ENCODE peak calls at places on chromosomes 3 and 15, in seven cellular contexts. One of them, this sample, is unnamed.
A peak's percentile ranks its signal among the peaks of the same experiment; 100 is the strongest.

GRCh38 chr3:171876651-171877272 is 33.6 kb downstream of the TMEM212 start:
- DNase-seq in A549: no peak
- DNase-seq in stomach: no peak
- DNase-seq in H1: no peak
- DNase-seq in K562: no peak
- DNase-seq in sigmoid colon: no peak
- DNase-seq in suprapubic skin: no peak
- DNase-seq in this sample: no peak

GRCh38 chr15:33022629-33023028 is 171.9 kb downstream of the FMN1 start:
- DNase-seq in A549: no peak
- DNase-seq in stomach: peak; percentile 73
- DNase-seq in H1: no peak
- DNase-seq in K562: no peak
- DNase-seq in sigmoid colon: peak; percentile 71
- DNase-seq in suprapubic skin: no peak
- DNase-seq in this sample: no peak

GRCh38 chr15:58856090-58856489 is 77.4 kb downstream of the SLTM start:
- DNase-seq in A549: no peak
- DNase-seq in stomach: no peak
- DNase-seq in H1: no peak
- DNase-seq in K562: no peak
- DNase-seq in sigmoid colon: no peak
- DNase-seq in suprapubic skin: no peak
- DNase-seq in this sample: no peak

GRCh38 chr15:60385620-60386552 is 11.9 kb downstream of the ANXA2 start:
- DNase-seq in A549: no peak
- DNase-seq in stomach: no peak
- DNase-seq in H1: no peak
- DNase-seq in K562: no peak
- DNase-seq in sigmoid colon: no peak
- DNase-seq in suprapubic skin: no peak
- DNase-seq in this sample: no peak

GRCh38 chr3:12782172-12782815 is 14.2 kb upstream of the CAND2 start:
- DNase-seq in A549: no peak
- DNase-seq in stomach: peak; percentile 37
- DNase-seq in H1: no peak
- DNase-seq in K562: peak; percentile 60
- DNase-seq in sigmoid colon: no peak
- DNase-seq in suprapubic skin: no peak
- DNase-seq in this sample: no peak

GRCh38 chr3:195877136-195877715 is 31.1 kb downstream of the TNK2 start:
- DNase-seq in A549: no peak
- DNase-seq in stomach: no peak
- DNase-seq in H1: no peak
- DNase-seq in K562: no peak
- DNase-seq in sigmoid colon: no peak
- DNase-seq in suprapubic skin: no peak
- DNase-seq in this sample: no peak

GRCh38 chr15:72155021-72155621 is 36.9 kb downstream of the SENP8 start:
- DNase-seq in A549: peak; percentile 35
- DNase-seq in stomach: peak; percentile 97
- DNase-seq in H1: no peak
- DNase-seq in K562: no peak
- DNase-seq in sigmoid colon: peak; percentile 83
- DNase-seq in suprapubic skin: no peak
- DNase-seq in this sample: peak; percentile 27

GRCh38 chr3:90026406-90026805 is 919.0 kb downstream of the EPHA3 start:
- DNase-seq in A549: no peak
- DNase-seq in stomach: no peak
- DNase-seq in H1: no peak
- DNase-seq in K562: no peak
- DNase-seq in sigmoid colon: no peak
- DNase-seq in suprapubic skin: no peak
- DNase-seq in this sample: no peak

GRCh38 chr3:43688245-43688650 is 2.5 kb upstream of the ABHD5 start:
- DNase-seq in A549: no peak
- DNase-seq in stomach: peak; percentile 52
- DNase-seq in H1: no peak
- DNase-seq in K562: no peak
- DNase-seq in sigmoid colon: no peak
- DNase-seq in suprapubic skin: no peak
- DNase-seq in this sample: no peak

GRCh38 chr3:52441772-52442332 is 3.1 kb downstream of the SEMA3G start:
- DNase-seq in A549: no peak
- DNase-seq in stomach: no peak
- DNase-seq in H1: no peak
- DNase-seq in K562: no peak
- DNase-seq in sigmoid colon: peak; percentile 48
- DNase-seq in suprapubic skin: no peak
- DNase-seq in this sample: no peak

GRCh38 chr15:95259513-95259912 is 1028.2 kb downstream of the MCTP2 start:
- DNase-seq in A549: peak; percentile 43
- DNase-seq in stomach: peak; percentile 75
- DNase-seq in H1: peak; percentile 7
- DNase-seq in K562: peak; percentile 60
- DNase-seq in sigmoid colon: peak; percentile 87
- DNase-seq in suprapubic skin: peak; percentile 81
- DNase-seq in this sample: peak; percentile 52

GRCh38 chr3:156383433-156384025 is 171.4 kb downstream of the SSR3 start:
- DNase-seq in A549: no peak
- DNase-seq in stomach: no peak
- DNase-seq in H1: no peak
- DNase-seq in K562: no peak
- DNase-seq in sigmoid colon: no peak
- DNase-seq in suprapubic skin: no peak
- DNase-seq in this sample: no peak

GRCh38 chr3:136954980-136955780 is 2.6 kb upstream of the IL20RB start:
- DNase-seq in A549: no peak
- DNase-seq in stomach: no peak
- DNase-seq in H1: no peak
- DNase-seq in K562: no peak
- DNase-seq in sigmoid colon: no peak
- DNase-seq in suprapubic skin: no peak
- DNase-seq in this sample: no peak

GRCh38 chr3:169218314-169218983 is 445.1 kb downstream of the MECOM start:
- DNase-seq in A549: no peak
- DNase-seq in stomach: peak; percentile 43
- DNase-seq in H1: no peak
- DNase-seq in K562: peak; percentile 22
- DNase-seq in sigmoid colon: no peak
- DNase-seq in suprapubic skin: no peak
- DNase-seq in this sample: peak; percentile 42

GRCh38 chr3:129305592-129306091 is 27.0 kb downstream of the HMCES start:
- DNase-seq in A549: no peak
- DNase-seq in stomach: peak; percentile 85
- DNase-seq in H1: peak; percentile 97
- DNase-seq in K562: peak; percentile 91
- DNase-seq in sigmoid colon: peak; percentile 96
- DNase-seq in suprapubic skin: no peak
- DNase-seq in this sample: peak; percentile 78

GRCh38 chr3:138939563-138940241 is 7.2 kb downstream of the FOXL2 start:
- DNase-seq in A549: no peak
- DNase-seq in stomach: no peak
- DNase-seq in H1: no peak
- DNase-seq in K562: no peak
- DNase-seq in sigmoid colon: peak; percentile 38
- DNase-seq in suprapubic skin: no peak
- DNase-seq in this sample: no peak

GRCh38 chr3:148707596-148708386 is 10.1 kb downstream of the AGTR1 start:
- DNase-seq in A549: no peak
- DNase-seq in stomach: no peak
- DNase-seq in H1: no peak
- DNase-seq in K562: no peak
- DNase-seq in sigmoid colon: no peak
- DNase-seq in suprapubic skin: no peak
- DNase-seq in this sample: no peak

GRCh38 chr3:44518782-44519156 is 36.2 kb upstream of the ZKSCAN7 start:
- DNase-seq in A549: no peak
- DNase-seq in stomach: no peak
- DNase-seq in H1: no peak
- DNase-seq in K562: no peak
- DNase-seq in sigmoid colon: no peak
- DNase-seq in suprapubic skin: no peak
- DNase-seq in this sample: no peak

GRCh38 chr15:101439285-101439919 is 50.1 kb downstream of the PCSK6 start:
- DNase-seq in A549: no peak
- DNase-seq in stomach: peak; percentile 26
- DNase-seq in H1: no peak
- DNase-seq in K562: no peak
- DNase-seq in sigmoid colon: no peak
- DNase-seq in suprapubic skin: no peak
- DNase-seq in this sample: peak; percentile 33

GRCh38 chr3:47410801-47411646 is 30.2 kb downstream of the PTPN23 start:
- DNase-seq in A549: no peak
- DNase-seq in stomach: no peak
- DNase-seq in H1: no peak
- DNase-seq in K562: no peak
- DNase-seq in sigmoid colon: peak; percentile 65
- DNase-seq in suprapubic skin: no peak
- DNase-seq in this sample: no peak

GRCh38 chr15:90126457-90127435 is 24.5 kb upstream of the IDH2 start:
- DNase-seq in A549: no peak
- DNase-seq in stomach: peak; percentile 70
- DNase-seq in H1: no peak
- DNase-seq in K562: no peak
- DNase-seq in sigmoid colon: peak; percentile 63
- DNase-seq in suprapubic skin: no peak
- DNase-seq in this sample: no peak
- TF ChIP-seq EP300 in A549: no peak
- TF ChIP-seq EP300 in stomach: no peak
- TF ChIP-seq EP300 in H1: peak; percentile 67
- TF ChIP-seq EP300 in K562: no peak
- TF ChIP-seq EP300 in sigmoid colon: no peak
- TF ChIP-seq EP300 in suprapubic skin: no peak
- TF ChIP-seq EP300 in this sample: no peak

DNA sequence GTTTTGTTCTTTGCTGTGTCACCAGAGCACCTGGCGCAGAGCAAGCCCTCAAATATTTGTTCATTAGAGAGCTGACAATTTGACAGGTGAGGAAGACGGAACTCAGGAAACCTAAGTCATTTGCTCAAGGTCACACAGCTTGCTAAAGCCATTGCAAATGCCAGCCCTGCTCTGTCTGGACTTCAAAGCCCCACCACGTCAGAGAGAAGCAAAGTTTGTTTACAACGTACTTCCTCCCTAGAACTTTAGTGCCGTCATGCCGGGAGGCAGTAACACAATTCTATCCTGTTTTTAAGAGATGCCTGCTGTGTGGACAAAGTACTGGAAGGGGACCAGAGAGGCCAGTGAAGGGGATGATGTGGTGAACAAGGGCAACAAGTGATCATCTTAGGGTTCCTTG is 216.6 kb upstream of the PRICKLE2 start:
- DNase-seq in A549: no peak
- DNase-seq in stomach: peak; percentile 69
- DNase-seq in H1: no peak
- DNase-seq in K562: no peak
- DNase-seq in sigmoid colon: no peak
- DNase-seq in suprapubic skin: no peak
- DNase-seq in this sample: no peak
- TF ChIP-seq EP300 in A549: no peak
- TF ChIP-seq EP300 in stomach: no peak
- TF ChIP-seq EP300 in H1: no peak
- TF ChIP-seq EP300 in K562: no peak
- TF ChIP-seq EP300 in sigmoid colon: no peak
- TF ChIP-seq EP300 in suprapubic skin: no peak
- TF ChIP-seq EP300 in this sample: no peak

DNA sequence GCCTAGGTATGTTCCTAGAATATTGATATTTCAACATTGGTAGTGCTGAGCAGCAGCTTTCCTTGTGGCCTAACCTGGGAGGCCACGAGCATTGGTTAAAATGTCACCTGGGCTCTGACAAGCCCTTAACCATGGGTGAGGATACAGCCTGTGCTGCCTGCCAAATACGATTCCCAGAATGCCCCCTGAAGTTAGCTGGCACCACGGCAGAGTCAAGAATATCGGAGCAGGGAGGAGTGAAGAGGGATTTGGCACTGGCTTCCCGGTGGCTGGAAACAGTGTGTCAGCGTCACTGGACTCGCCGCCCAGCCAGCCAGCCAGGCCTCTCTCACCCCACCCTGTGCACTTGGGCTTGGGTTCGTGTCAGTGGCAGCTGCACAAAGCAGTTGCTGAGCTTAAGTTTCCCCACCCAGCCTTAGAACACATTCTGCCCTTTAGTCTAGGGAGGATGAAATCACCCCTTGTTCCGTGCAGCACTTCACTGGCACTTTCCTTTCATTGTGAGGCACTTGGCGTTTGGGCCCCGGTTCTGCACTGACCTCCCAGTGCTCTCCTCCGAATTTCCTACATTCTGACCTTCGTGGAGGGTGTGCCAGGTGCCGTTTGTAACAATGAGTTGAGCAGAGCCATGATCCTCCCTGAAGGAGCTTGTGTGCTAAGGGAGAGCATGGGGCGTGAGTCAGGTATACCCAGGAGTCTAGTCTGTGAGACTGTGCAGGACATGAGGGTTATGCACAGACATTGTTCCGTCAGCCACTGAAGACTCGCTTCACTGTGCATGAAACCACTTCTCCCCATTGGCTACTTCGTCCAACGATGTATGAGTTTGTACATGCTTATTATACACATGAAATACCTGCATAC is 152.8 kb upstream of the BHLHE40 start:
- DNase-seq in A549: peak; percentile 21
- DNase-seq in stomach: peak; percentile 63
- DNase-seq in H1: no peak
- DNase-seq in K562: no peak
- DNase-seq in sigmoid colon: peak; percentile 91
- DNase-seq in suprapubic skin: no peak
- DNase-seq in this sample: peak; percentile 69
- TF ChIP-seq EP300 in A549: no peak
- TF ChIP-seq EP300 in stomach: no peak
- TF ChIP-seq EP300 in H1: no peak
- TF ChIP-seq EP300 in K562: no peak
- TF ChIP-seq EP300 in sigmoid colon: no peak
- TF ChIP-seq EP300 in suprapubic skin: no peak
- TF ChIP-seq EP300 in this sample: peak; percentile 30

GRCh38 chr15:82810863-82811421 is 1.5 kb downstream of the WHAMM start:
- DNase-seq in A549: no peak
- DNase-seq in stomach: no peak
- DNase-seq in H1: no peak
- DNase-seq in K562: no peak
- DNase-seq in sigmoid colon: no peak
- DNase-seq in suprapubic skin: no peak
- DNase-seq in this sample: no peak

GRCh38 chr15:82807920-82808633 is 1.4 kb upstream of the WHAMM start:
- DNase-seq in A549: no peak
- DNase-seq in stomach: no peak
- DNase-seq in H1: no peak
- DNase-seq in K562: no peak
- DNase-seq in sigmoid colon: no peak
- DNase-seq in suprapubic skin: no peak
- DNase-seq in this sample: no peak

GRCh38 chr15:82808634-82809041 is 790 bp upstream of the WHAMM start:
- DNase-seq in A549: no peak
- DNase-seq in stomach: no peak
- DNase-seq in H1: no peak
- DNase-seq in K562: no peak
- DNase-seq in sigmoid colon: no peak
- DNase-seq in suprapubic skin: no peak
- DNase-seq in this sample: no peak

GRCh38 chr15:82810061-82810862 is 834 bp downstream of the WHAMM start:
- DNase-seq in A549: no peak
- DNase-seq in stomach: peak; percentile 58
- DNase-seq in H1: no peak
- DNase-seq in K562: peak; percentile 33
- DNase-seq in sigmoid colon: peak; percentile 67
- DNase-seq in suprapubic skin: no peak
- DNase-seq in this sample: no peak

GRCh38 chr15:82809308-82810060 is at the start of gene WHAMM:
- DNase-seq in A549: peak; percentile 99
- DNase-seq in stomach: peak; percentile 99
- DNase-seq in H1: peak; percentile 82
- DNase-seq in K562: peak; percentile 99
- DNase-seq in sigmoid colon: peak; percentile 100
- DNase-seq in suprapubic skin: peak; percentile 100
- DNase-seq in this sample: peak; percentile 100
- TF ChIP-seq EP300 in A549: no peak
- TF ChIP-seq EP300 in stomach: no peak
- TF ChIP-seq EP300 in H1: no peak
- TF ChIP-seq EP300 in K562: no peak
- TF ChIP-seq EP300 in sigmoid colon: no peak
- TF ChIP-seq EP300 in suprapubic skin: no peak
- TF ChIP-seq EP300 in this sample: peak; percentile 99